ENCODE peak calls at places on chromosome 11, in seven cellular contexts. C, I, Q, W, K, M and E are unnamed samples.

GRCh38 chr11:59523541-59523940 is 12.2 kb downstream of the OR4D9 start:
- DNase-seq in K (no peak), M (no peak), W (no peak), C (no peak), Q (no peak), I (no peak), E (no peak)

GRCh38 chr11:104881117-104881794 is 17.0 kb downstream of the CASP12 start:
- DNase-seq in K (no peak), W (no peak), Q (no peak), M (no peak), I (no peak), C (no peak), E (no peak)

GRCh38 chr11:22875869-22876473 is 15.7 kb upstream of the CCDC179 start:
- DNase-seq in W (peak), Q (peak), C (peak), K (peak), M (peak), I (no peak), E (peak)

GRCh38 chr11:21564813-21565212 is 628.1 kb upstream of the ANO5 start:
- DNase-seq in Q (no peak), I (no peak), M (no peak), C (no peak), K (no peak), W (no peak), E (no peak)

GRCh38 chr11:33804471-33804870 is 30.2 kb upstream of the FBXO3 start:
- DNase-seq in Q (no peak), K (no peak), I (no peak), M (no peak), W (no peak), C (no peak), E (no peak)

GRCh38 chr11:110096369-110096976 is 3.3 kb downstream of the ZC3H12C start:
- DNase-seq in K (no peak), M (no peak), Q (no peak), C (no peak), I (no peak), W (no peak), E (no peak)

GRCh38 chr11:120061761-120062560 is 76.0 kb downstream of the TRIM29 start:
- DNase-seq in M (peak), C (no peak), Q (no peak), I (no peak), K (no peak), W (no peak), E (no peak)

GRCh38 chr11:129643031-129643721 is 172.5 kb upstream of the TMEM45B start:
- DNase-seq in M (no peak), K (no peak), I (no peak), C (no peak), Q (no peak), W (no peak), E (no peak)

GRCh38 chr11:71420455-71421241 is 27.5 kb downstream of the DHCR7 start:
- DNase-seq in K (no peak), Q (no peak), W (peak), C (no peak), I (no peak), M (peak), E (no peak)

GRCh38 chr11:125410091-125410490 is 86.0 kb downstream of the FEZ1 start:
- DNase-seq in W (no peak), M (no peak), C (no peak), I (no peak), K (no peak), Q (no peak), E (no peak)

GRCh38 chr11:126703661-126704060 is 296.9 kb downstream of the KIRREL3 start:
- DNase-seq in I (no peak), K (no peak), Q (no peak), C (no peak), W (no peak), M (no peak), E (no peak)

GRCh38 chr11:103547691-103548090 is 438.5 kb downstream of the DYNC2H1 start:
- DNase-seq in M (no peak), C (no peak), Q (no peak), I (no peak), W (no peak), K (no peak), E (no peak)

GRCh38 chr11:8389034-8389996 is 125.6 kb upstream of the LMO1 start:
- DNase-seq in W (no peak), I (no peak), C (no peak), Q (no peak), M (peak), K (no peak), E (no peak)

GRCh38 chr11:20762112-20762511 is 92.7 kb downstream of the NELL1 start:
- DNase-seq in W (peak), I (no peak), M (no peak), Q (no peak), C (no peak), K (no peak), E (no peak)

GRCh38 chr11:74685905-74686304 is 45.3 kb downstream of the CHRDL2 start:
- DNase-seq in C (no peak), K (no peak), M (no peak), I (no peak), W (no peak), Q (no peak), E (no peak)

GRCh38 chr11:79047356-79047755 is 393.5 kb downstream of the TENM4 start:
- DNase-seq in K (no peak), C (no peak), M (no peak), I (no peak), W (peak), Q (no peak), E (no peak)

GRCh38 chr11:110433393-110434333 is 3.9 kb downstream of the FDX1 start:
- DNase-seq in M (peak), Q (no peak), K (no peak), I (no peak), W (no peak), C (no peak), E (no peak)

GRCh38 chr11:88555829-88556202 is 218.3 kb upstream of the CTSC start:
- DNase-seq in I (no peak), C (no peak), M (peak), W (no peak), Q (no peak), K (no peak), E (no peak)

GRCh38 chr11:126336065-126336464 is 19.4 kb upstream of the ST3GAL4 start:
- DNase-seq in W (no peak), I (no peak), Q (no peak), M (no peak), C (no peak), K (no peak), E (no peak)

GRCh38 chr11:30107899-30108298 is 91.1 kb upstream of the KCNA4 start:
- DNase-seq in W (no peak), K (no peak), M (peak), I (no peak), Q (no peak), C (peak), E (no peak)

GRCh38 chr11:10913996-10914514 is 56.2 kb upstream of the ZBED5 start:
- DNase-seq in K (no peak), I (no peak), Q (no peak), M (peak), W (no peak), C (no peak), E (no peak)

GRCh38 chr11:78564037-78564888 is 10.4 kb downstream of the NARS2 start:
- DNase-seq in K (peak), Q (peak), I (no peak), W (peak), C (peak), M (peak), E (peak)

GRCh38 chr11:69801513-69802335 is 17.5 kb downstream of the FGF3 start:
- DNase-seq in C (no peak), I (no peak), M (peak), W (peak), K (peak), Q (no peak), E (no peak)

GRCh38 chr11:117524784-117525183 is 197.1 kb downstream of the CEP164 start:
- DNase-seq in M (no peak), I (no peak), C (no peak), W (no peak), K (no peak), Q (no peak), E (no peak)

GRCh38 chr11:47020793-47021624 is 84.4 kb downstream of the CSTPP1 start:
- DNase-seq in M (no peak), Q (no peak), I (no peak), W (peak), K (no peak), C (no peak), E (no peak)

GRCh38 chr11:134658481-134659080 is 246.5 kb upstream of the B3GAT1 start:
- DNase-seq in I (no peak), Q (no peak), M (no peak), K (no peak), C (no peak), W (no peak), E (no peak)

GRCh38 chr11:93279911-93280347 is 50.6 kb upstream of the DEUP1 start:
- DNase-seq in C (no peak), I (no peak), W (no peak), M (no peak), K (no peak), Q (no peak), E (no peak)

GRCh38 chr11:69066122-69067112 is 17.7 kb downstream of the TPCN2 start:
- DNase-seq in I (no peak), W (no peak), K (no peak), C (no peak), Q (no peak), M (no peak), E (no peak)

GRCh38 chr11:82521427-82521826 is 212.2 kb downstream of the FAM181B start:
- DNase-seq in M (no peak), I (no peak), C (no peak), W (no peak), K (no peak), Q (no peak), E (no peak)